ENCODE peak calls at places on chromosomes 2 and 18, in eight cellular contexts. W is stomach; P is PC-3; F is CD8-positive, alpha-beta memory T cell; G is suprapubic skin; V is PC-9; A is bronchial epithelial cell; B is SJCRH30. X is an unnamed sample.

GRCh38 chr2:227180286-227180685 is 15.9 kb downstream of the COL4A3 start:
- DNase-seq in V (no peak), B (no peak), F (no peak), P (no peak), W (no peak), A (no peak), G (no peak), X (no peak)

GRCh38 chr2:62473428-62473827 is 32.6 kb downstream of the TMEM17 start:
- DNase-seq in V (no peak), G (no peak), F (no peak), W (no peak), A (no peak), P (no peak), B (peak; percentile 32), X (no peak)

GRCh38 chr2:231162036-231162345 is 36.4 kb upstream of the ARMC9 start:
- DNase-seq in P (peak; percentile 64), V (peak; percentile 12), W (no peak), F (no peak), A (no peak), B (no peak), G (no peak), X (peak; percentile 100)

GRCh38 chr2:179877601-179878364 is 16.4 kb upstream of the ZNF385B start:
- DNase-seq in W (no peak), A (peak; percentile 39), P (peak; percentile 31), G (no peak), B (no peak), F (no peak), V (no peak), X (peak; percentile 41)

GRCh38 chr2:20781656-20782265 is 41.1 kb downstream of the LDAH start:
- DNase-seq in V (no peak), W (no peak), P (peak; percentile 63), B (peak; percentile 51), F (no peak), A (peak; percentile 52), G (no peak), X (peak; percentile 25)

GRCh38 chr18:9792565-9793226 is 84.6 kb downstream of the RAB31 start:
- DNase-seq in P (peak; percentile 33), V (no peak), F (no peak), A (no peak), W (no peak), G (no peak), B (peak; percentile 26), X (no peak)

GRCh38 chr2:32356735-32357544 is at the start of gene BIRC6:
- DNase-seq in W (peak; percentile 98), A (peak; percentile 86), V (peak; percentile 98), G (peak; percentile 99), B (peak; percentile 99), P (peak; percentile 97), F (peak; percentile 91), X (peak; percentile 94)

GRCh38 chr2:111659361-111660281 is 224.4 kb downstream of the ANAPC1 start:
- DNase-seq in G (peak; percentile 86), B (no peak), W (peak; percentile 72), V (peak; percentile 90), F (no peak), P (peak; percentile 94), A (peak; percentile 96), X (peak; percentile 96)

GRCh38 chr2:213065583-213066444 is 85.6 kb downstream of the IKZF2 start:
- DNase-seq in A (peak; percentile 38), B (no peak), G (no peak), P (no peak), W (peak; percentile 26), V (no peak), F (peak; percentile 11), X (peak; percentile 70)

GRCh38 chr18:37019157-37019571 is 190.2 kb downstream of the KIAA1328 start:
- DNase-seq in V (peak; percentile 22), W (no peak), B (peak; percentile 24), F (no peak), G (no peak), A (peak; percentile 73), P (peak; percentile 43), X (no peak)

GRCh38 chr2:176127769-176128072 is 1.8 kb upstream of the HOXD8 start:
- DNase-seq in G (no peak), B (no peak), A (no peak), W (no peak), F (no peak), P (no peak), V (no peak), X (no peak)

GRCh38 chr2:190835303-190835930 is 45.2 kb upstream of the GLS start:
- DNase-seq in G (no peak), A (peak; percentile 72), W (no peak), V (peak; percentile 49), P (peak; percentile 91), F (no peak), B (peak; percentile 70), X (peak; percentile 91)

GRCh38 chr2:67524236-67524635 is 127.1 kb downstream of the ETAA1 start:
- DNase-seq in V (no peak), B (no peak), P (no peak), G (no peak), A (peak; percentile 61), F (no peak), W (no peak), X (no peak)

GRCh38 chr2:111068435-111069058 is 52.2 kb upstream of the BCL2L11 start:
- DNase-seq in G (no peak), A (peak; percentile 88), W (no peak), V (peak; percentile 75), B (no peak), P (peak; percentile 94), F (no peak), X (no peak)

DNA sequence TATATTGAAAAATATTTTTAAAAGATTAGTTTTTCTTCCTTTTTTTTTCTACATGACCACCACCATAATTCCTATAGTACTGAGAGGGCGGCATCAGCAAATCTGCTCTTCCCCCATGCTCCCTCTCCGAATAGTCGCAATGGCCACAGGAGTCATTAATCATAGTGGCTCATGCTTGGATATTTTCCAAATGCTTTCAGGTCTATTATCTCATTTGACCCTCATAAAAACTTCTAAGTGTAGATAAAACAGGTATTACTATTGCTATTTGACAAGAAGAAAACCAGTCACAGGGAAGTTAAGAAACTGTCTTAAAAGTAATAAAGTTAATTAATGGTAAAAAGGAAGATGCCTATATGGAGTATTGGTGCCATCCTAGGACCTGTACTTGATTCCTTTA is 440.7 kb downstream of the CMPK2 start:
- DNase-seq in W (no peak), A (no peak), B (no peak), G (no peak), F (no peak), V (no peak), P (no peak), X (no peak)
- H3K4me3 ChIP-seq in W (no peak overlapping the region), A (no peak overlapping the region), B (no peak overlapping the region), G (no peak overlapping the region), F (no peak overlapping the region), V (no peak overlapping the region), P (no peak overlapping the region), X (no peak overlapping the region)

DNA sequence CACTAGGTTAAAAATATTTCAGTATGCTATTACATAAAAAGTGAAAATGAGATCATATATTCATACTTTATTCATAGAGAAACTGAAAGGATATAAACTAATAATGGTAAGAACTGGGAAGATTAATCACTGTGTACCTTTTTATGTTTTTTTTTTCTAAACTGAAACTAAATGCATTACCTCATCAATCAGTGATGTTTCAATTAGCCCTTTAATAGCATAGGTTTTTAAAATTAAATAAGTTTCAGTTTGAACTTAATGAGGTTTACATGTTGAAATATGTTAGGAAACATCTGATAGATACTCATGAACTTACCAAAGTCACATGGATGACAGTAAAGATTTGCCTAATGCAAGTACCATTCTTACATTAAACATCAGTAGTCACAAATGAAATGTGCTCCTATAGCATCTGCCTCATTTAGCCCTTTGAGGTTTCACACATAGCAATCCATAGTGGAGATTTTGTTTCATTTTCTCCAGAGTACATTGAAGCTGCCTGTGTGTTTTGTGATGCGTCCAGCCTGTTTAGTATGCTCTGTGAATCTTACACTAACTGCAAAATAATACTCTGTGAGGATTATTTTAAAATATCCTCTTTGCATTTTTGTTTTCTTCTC is 8.9 kb downstream of the MAPRE2 start:
- DNase-seq in F (peak; percentile 17), P (no peak), G (no peak), V (no peak), W (no peak), A (peak; percentile 29), B (no peak), X (no peak)
- H3K4me3 ChIP-seq in F (no peak overlapping the region), P (no peak overlapping the region), G (peak overlapping the region; percentile 2), V (no peak overlapping the region), W (no peak overlapping the region), A (no peak overlapping the region), B (no peak overlapping the region), X (no peak overlapping the region)

DNA sequence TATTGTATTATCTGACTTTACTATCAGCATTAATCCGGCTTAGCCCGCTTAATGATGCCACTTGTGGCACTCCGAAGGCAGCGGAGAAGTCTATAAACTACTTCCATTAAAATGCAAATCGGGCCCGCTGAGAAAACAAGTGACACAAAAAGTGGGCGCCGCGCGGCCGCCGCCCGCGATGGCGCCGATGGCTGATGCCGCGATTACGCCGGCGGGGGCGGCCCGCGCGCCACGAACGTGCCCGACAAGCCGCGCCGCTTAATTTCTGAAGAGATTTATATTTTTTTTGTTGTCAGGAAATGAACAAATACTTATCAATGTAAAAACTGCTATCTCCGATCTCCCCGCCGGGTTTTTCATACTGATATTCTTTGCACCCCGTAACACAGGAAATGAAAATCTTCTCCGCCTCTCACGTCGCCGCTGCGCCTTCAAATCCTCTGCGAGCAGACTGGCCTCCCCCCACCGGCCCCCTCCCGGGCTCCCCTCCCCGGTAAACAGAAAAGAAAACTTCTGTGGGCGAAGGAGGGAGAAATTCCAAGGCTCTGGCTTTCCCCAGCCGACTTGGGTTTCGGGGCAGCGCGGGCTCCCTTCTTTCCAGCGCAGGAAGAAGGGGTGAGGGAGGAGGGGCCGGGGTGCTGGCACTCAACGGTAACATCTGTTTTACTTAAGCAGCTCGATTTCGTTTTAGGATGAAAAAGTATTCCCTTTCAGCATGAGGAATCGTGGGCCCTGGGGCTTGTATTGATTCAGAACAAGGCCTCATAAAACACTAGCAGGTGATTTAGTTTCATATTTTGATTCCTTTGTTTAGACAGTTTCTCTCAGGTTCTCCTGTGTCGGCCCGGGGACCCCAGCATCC is 222.0 kb downstream of the INSIG2 start:
- DNase-seq in A (peak; percentile 28), V (peak; percentile 9), B (no peak), F (peak; percentile 66), W (no peak), P (no peak), G (peak; percentile 68), X (peak; percentile 36)
- H3K4me3 ChIP-seq in A (peak overlapping the region; percentile 48), V (peak overlapping the region; percentile 50), B (no peak overlapping the region), F (peak overlapping the region; percentile 74), W (peak overlapping the region; percentile 53), P (no peak overlapping the region), G (peak overlapping the region; percentile 54), X (peak overlapping the region; percentile 56)

DNA sequence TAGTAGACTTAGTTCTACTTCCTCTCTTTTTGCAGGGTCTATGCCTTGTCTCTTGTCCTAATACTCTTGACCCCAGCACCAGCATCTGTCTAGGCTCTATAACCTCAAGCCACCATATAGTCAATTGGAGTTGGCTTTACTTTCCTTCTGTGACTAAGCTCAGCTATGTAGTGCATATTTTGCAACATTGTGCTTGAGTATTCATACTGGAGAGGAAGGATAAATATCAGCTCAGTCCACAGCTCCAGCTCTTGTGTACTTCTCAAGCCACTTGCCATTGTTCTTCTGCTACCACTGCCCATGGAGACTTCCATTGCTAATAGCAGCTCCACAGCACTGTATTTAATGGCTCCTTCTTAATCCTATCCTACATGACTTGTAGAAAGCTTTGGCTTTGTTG is 35.5 kb upstream of the CD28 start:
- DNase-seq in P (no peak), F (no peak), G (no peak), W (no peak), V (no peak), A (peak; percentile 65), B (no peak), X (no peak)
- H3K4me3 ChIP-seq in P (no peak overlapping the region), F (no peak overlapping the region), G (no peak overlapping the region), W (no peak overlapping the region), V (no peak overlapping the region), A (no peak overlapping the region), B (no peak overlapping the region), X (no peak overlapping the region)